ENCODE peak calls at places on chromosomes 4 and X, in four cellular contexts. D is foreskin keratinocyte, Z is colonic mucosa, X is heart left ventricle. T is an unnamed sample.

GRCh38 chr4:153564630-153565525 is 98.7 kb downstream of the TMEM131L start:
- DNase-seq in D (no peak), Z (peak; percentile 28), X (peak; percentile 39), T (no peak)

GRCh38 chrX:106905064-106905708 is 2.0 kb upstream of the RIPPLY1 start:
- DNase-seq in D (no peak), Z (no peak), X (no peak), T (no peak)

GRCh38 chrX:154047266-154047665 is 27.6 kb upstream of the IRAK1 start:
- DNase-seq in D (no peak), Z (no peak), X (no peak), T (no peak)

GRCh38 chrX:139762400-139763183 is 54.6 kb upstream of the MCF2 start:
- DNase-seq in D (no peak), Z (no peak), X (no peak), T (no peak)

GRCh38 chr4:127781303-127782024 is 658 bp upstream of the HSPA4L start:
- DNase-seq in D (no peak), Z (no peak), X (peak; percentile 67), T (peak; percentile 83)

GRCh38 chrX:107683124-107683895 is 55.0 kb downstream of the PRPS1 start:
- DNase-seq in D (no peak), Z (no peak), X (no peak), T (no peak)

GRCh38 chrX:9122504-9123245 is 88.7 kb upstream of the FAM9B start:
- DNase-seq in D (no peak), Z (no peak), X (no peak), T (no peak)

GRCh38 chr4:147899512-147899911 is 167.6 kb downstream of the ARHGAP10 start:
- DNase-seq in D (no peak), Z (no peak), X (no peak), T (no peak)

GRCh38 chr4:13815231-13815630 is 187.7 kb upstream of the BOD1L1 start:
- DNase-seq in D (no peak), Z (no peak), X (no peak), T (no peak)

GRCh38 chr4:25112349-25113008 is 47.8 kb downstream of the SEPSECS start:
- DNase-seq in D (no peak), Z (no peak), X (no peak), T (no peak)

GRCh38 chr4:128635939-128636551 is 173.5 kb upstream of the JADE1 start:
- DNase-seq in D (no peak), Z (no peak), X (peak; percentile 35), T (no peak)

GRCh38 chr4:100340534-100341364 is 150.5 kb upstream of the DDIT4L start:
- DNase-seq in D (no peak), Z (no peak), X (no peak), T (no peak)

GRCh38 chr4:60737858-60738257 is 462.3 kb upstream of the ADGRL3 start:
- DNase-seq in D (peak; percentile 13), Z (no peak), X (no peak), T (no peak)

GRCh38 chr4:173827707-173828106 is 297.7 kb upstream of the HAND2 start:
- DNase-seq in D (no peak), Z (no peak), X (no peak), T (no peak)

GRCh38 chr4:16767251-16767650 is 131.2 kb downstream of the LDB2 start:
- DNase-seq in D (no peak), Z (no peak), X (no peak), T (no peak)

GRCh38 chr4:33802578-33802977 is 2441.7 kb downstream of the ARAP2 start:
- DNase-seq in D (no peak), Z (no peak), X (no peak), T (no peak)

GRCh38 chrX:148037020-148037419 is 55.9 kb downstream of the FMR1NB start:
- DNase-seq in D (peak; percentile 36), Z (no peak), X (no peak), T (no peak)

GRCh38 chrX:15971696-15972095 is 117.1 kb upstream of the AP1S2 start:
- DNase-seq in D (no peak), Z (no peak), X (no peak), T (no peak)

GRCh38 chr4:72340803-72341431 is 228.1 kb downstream of the ADAMTS3 start:
- DNase-seq in D (peak; percentile 23), Z (no peak), X (no peak), T (no peak)

GRCh38 chrX:144379156-144379555 is 495.3 kb downstream of the UBE2NL start:
- DNase-seq in D (no peak), Z (no peak), X (no peak), T (no peak)

GRCh38 chr4:26959654-26960047 is 99.0 kb downstream of the STIM2 start:
- DNase-seq in D (no peak), Z (no peak), X (no peak), T (no peak)

GRCh38 chr4:102439835-102440234 is 61.3 kb upstream of the NFKB1 start:
- DNase-seq in D (no peak), Z (no peak), X (no peak), T (peak; percentile 61)

GRCh38 chr4:84451546-84451945 is 47.5 kb downstream of the NKX6-1 start:
- DNase-seq in D (no peak), Z (no peak), X (no peak), T (no peak)

GRCh38 chr4:33063238-33063637 is 2343.1 kb downstream of the PCDH7 start:
- DNase-seq in D (peak; percentile 16), Z (no peak), X (no peak), T (peak; percentile 18)

DNA sequence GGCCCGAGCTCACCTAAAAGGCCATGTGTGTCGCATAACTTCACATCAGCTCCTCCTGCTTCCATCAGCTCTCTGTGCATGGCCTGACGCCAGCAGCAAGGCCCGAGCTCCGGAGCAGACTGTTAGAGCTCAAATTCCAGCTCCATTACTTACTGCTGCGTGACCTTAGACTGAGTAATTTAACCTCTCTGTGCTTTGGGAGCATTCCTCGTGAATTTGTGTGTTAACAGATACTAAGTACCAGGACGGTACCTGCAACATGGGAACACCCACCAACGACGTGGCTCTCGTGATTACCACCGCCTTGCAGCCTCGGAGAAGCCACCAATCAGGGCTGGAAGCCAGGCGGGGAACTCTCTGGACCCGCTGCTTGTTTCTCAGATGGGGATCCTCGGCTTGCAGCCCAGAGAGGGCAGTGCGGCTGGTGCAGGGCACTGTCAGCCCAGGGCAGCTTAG is 12.9 kb downstream of the LETM1 start:
- DNase-seq in D (no peak), Z (no peak), X (peak; percentile 55), T (peak; percentile 58)
- H3K4me1 ChIP-seq in D (no peaks in the 10 kb centered on the region), Z (no peaks in the 10 kb centered on the region), X (peaks cover 12% of the 10 kb centered on the region), T (no peaks in the 10 kb centered on the region)

GRCh38 chr4:177442623-177443155 is 452 bp upstream of the AGA start:
- DNase-seq in D (no peak), Z (peak; percentile 25), X (no peak), T (no peak)
- H3K4me1 ChIP-seq in D (no peaks in the 10 kb centered on the region), Z (peaks cover 5% of the 10 kb centered on the region), X (peaks cover 13% of the 10 kb centered on the region), T (no peaks in the 10 kb centered on the region)

GRCh38 chrX:40088803-40089540 is 8.8 kb downstream of the BCOR start:
- DNase-seq in D (no peak), Z (no peak), X (no peak), T (no peak)

GRCh38 chrX:40090050-40090804 is 7.5 kb downstream of the BCOR start:
- DNase-seq in D (no peak), Z (no peak), X (peak; percentile 55), T (no peak)

GRCh38 chrX:40086569-40087335 is 11.0 kb downstream of the BCOR start:
- DNase-seq in D (no peak), Z (no peak), X (no peak), T (peak; percentile 34)

GRCh38 chrX:40087574-40088298 is 10.0 kb downstream of the BCOR start:
- DNase-seq in D (no peak), Z (no peak), X (no peak), T (no peak)

GRCh38 chrX:40088299-40088625 is 9.5 kb downstream of the BCOR start:
- DNase-seq in D (no peak), Z (no peak), X (no peak), T (no peak)
- H3K4me1 ChIP-seq in D (peaks cover 3% of the 10 kb centered on the region), Z (peaks cover 11% of the 10 kb centered on the region), X (peaks cover 42% of the 10 kb centered on the region), T (peaks cover 45% of the 10 kb centered on the region)

DNA sequence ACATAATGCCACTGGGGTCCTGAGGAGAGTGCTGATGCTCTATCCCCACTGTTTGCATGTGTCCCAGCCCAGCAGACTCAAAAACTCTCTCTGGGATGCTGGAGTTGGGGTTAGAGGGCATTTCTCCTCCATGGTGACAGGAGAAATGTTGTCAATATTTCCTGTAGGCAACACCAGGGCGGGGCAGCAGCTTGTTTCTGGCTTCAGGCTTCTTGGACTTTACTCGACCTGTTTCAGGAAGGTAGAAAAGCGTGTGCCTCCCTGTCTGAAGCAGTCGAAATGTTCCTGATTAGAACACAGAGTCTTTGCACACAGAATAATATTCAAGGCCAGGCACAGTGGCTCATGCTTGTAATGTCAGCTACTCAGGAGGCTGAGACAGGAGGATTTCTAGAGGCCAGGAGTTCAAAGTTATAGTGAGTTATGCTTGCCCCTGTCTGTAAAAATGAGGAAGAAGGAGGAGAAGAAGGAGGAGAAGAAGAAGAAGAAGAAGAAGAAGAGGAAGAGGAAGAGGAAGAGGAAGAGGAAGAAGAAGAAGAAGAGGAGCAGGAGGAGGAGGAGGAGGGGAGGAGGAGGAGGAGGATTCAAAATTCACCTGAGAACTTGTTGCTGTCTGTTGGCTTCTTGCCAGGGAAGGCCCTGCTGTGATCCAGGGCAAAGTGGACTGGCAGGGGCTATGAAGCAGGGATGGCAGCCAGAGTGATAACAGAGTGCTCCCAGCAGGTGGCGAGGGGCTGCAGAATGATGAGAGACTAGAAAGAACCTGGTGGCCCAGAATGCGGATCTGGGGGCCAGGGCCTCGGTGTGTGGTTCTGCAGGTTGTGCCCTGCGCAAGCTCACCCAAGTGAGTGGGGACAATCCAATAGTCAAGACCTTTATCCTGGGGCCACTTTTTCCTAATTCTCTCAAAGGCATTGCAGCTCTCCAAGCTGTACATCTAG is 82.9 kb downstream of the RTL5 start:
- DNase-seq in D (no peak), Z (no peak), X (no peak), T (no peak)
- H3K4me1 ChIP-seq in D (no peaks in the 10 kb centered on the region), Z (no peaks in the 10 kb centered on the region), X (peaks cover 14% of the 10 kb centered on the region), T (peaks cover 13% of the 10 kb centered on the region)

GRCh38 chr4:8105303-8106100 is 53.1 kb downstream of the ABLIM2 start:
- DNase-seq in D (no peak), Z (no peak), X (no peak), T (no peak)
- H3K4me1 ChIP-seq in D (no peaks in the 10 kb centered on the region), Z (no peaks in the 10 kb centered on the region), X (peaks cover 9% of the 10 kb centered on the region), T (peaks cover 5% of the 10 kb centered on the region)

GRCh38 chr4:1241936-1242505 is 6.9 kb downstream of the CTBP1 start:
- DNase-seq in D (no peak), Z (no peak), X (no peak), T (no peak)
- H3K4me1 ChIP-seq in D (peaks cover 8% of the 10 kb centered on the region), Z (peaks cover 28% of the 10 kb centered on the region), X (peaks cover 49% of the 10 kb centered on the region), T (peaks cover 12% of the 10 kb centered on the region)

GRCh38 chr4:47531241-47531953 is 46.3 kb downstream of the ATP10D start:
- DNase-seq in D (peak; percentile 94), Z (peak; percentile 34), X (peak; percentile 28), T (peak; percentile 79)
- H3K4me1 ChIP-seq in D (peaks cover 46% of the 10 kb centered on the region), Z (no peaks in the 10 kb centered on the region), X (peaks cover 28% of the 10 kb centered on the region), T (peaks cover 9% of the 10 kb centered on the region)

T was measured in trophoblast cell.